ENCODE peak calls at places on chromosomes 16 and 17, in ten cellular contexts. One of them, this sample, is unnamed.

GRCh38 chr17:28173071-28173561 is 130.6 kb downstream of the NLK start:
- DNase-seq in adipocyte: no peak
- DNase-seq in dermis blood vessel endothelial cell: no peak
- DNase-seq in T-helper 1 cell: no peak
- DNase-seq in T-helper 17 cell: no peak
- DNase-seq in EH: no peak
- DNase-seq in right lobe of liver: no peak
- DNase-seq in OCI-LY7: no peak
- DNase-seq in stimulated activated CD4-positive, alpha-beta T cell treated with anti-CD3 and anti-CD28 coated beads, Interleukin-12 subunit alpha, Interleukin-12 subunit beta, amount 100 ng/mL, for 24 hours: no peak
- DNase-seq in NCI-H69: peak; percentile 19
- DNase-seq in this sample: no peak

GRCh38 chr17:62704381-62704971 is 77.0 kb downstream of the MRC2 start:
- DNase-seq in OCI-LY7: no peak
- DNase-seq in stimulated activated CD4-positive, alpha-beta T cell treated with anti-CD3 and anti-CD28 coated beads, Interleukin-12 subunit alpha, Interleukin-12 subunit beta, amount 100 ng/mL, for 24 hours: no peak
- DNase-seq in right lobe of liver: no peak
- DNase-seq in NCI-H69: peak; percentile 58
- DNase-seq in dermis blood vessel endothelial cell: peak; percentile 18
- DNase-seq in T-helper 1 cell: no peak
- DNase-seq in T-helper 17 cell: no peak
- DNase-seq in adipocyte: peak; percentile 64
- DNase-seq in EH: peak; percentile 43
- DNase-seq in this sample: no peak

GRCh38 chr17:66301864-66302741 is at the start of gene PRKCA:
- DNase-seq in T-helper 17 cell: peak; percentile 75
- DNase-seq in adipocyte: peak; percentile 93
- DNase-seq in OCI-LY7: peak; percentile 81
- DNase-seq in stimulated activated CD4-positive, alpha-beta T cell treated with anti-CD3 and anti-CD28 coated beads, Interleukin-12 subunit alpha, Interleukin-12 subunit beta, amount 100 ng/mL, for 24 hours: peak; percentile 48
- DNase-seq in EH: peak; percentile 84
- DNase-seq in right lobe of liver: peak; percentile 86
- DNase-seq in dermis blood vessel endothelial cell: peak; percentile 86
- DNase-seq in NCI-H69: peak; percentile 93
- DNase-seq in T-helper 1 cell: peak; percentile 43
- DNase-seq in this sample: peak; percentile 61

GRCh38 chr17:7889166-7889584 is 586 bp downstream of the CHD3 start:
- DNase-seq in stimulated activated CD4-positive, alpha-beta T cell treated with anti-CD3 and anti-CD28 coated beads, Interleukin-12 subunit alpha, Interleukin-12 subunit beta, amount 100 ng/mL, for 24 hours: no peak
- DNase-seq in T-helper 17 cell: no peak
- DNase-seq in dermis blood vessel endothelial cell: peak; percentile 96
- DNase-seq in EH: peak; percentile 94
- DNase-seq in T-helper 1 cell: no peak
- DNase-seq in right lobe of liver: peak; percentile 99
- DNase-seq in OCI-LY7: no peak
- DNase-seq in NCI-H69: peak; percentile 98
- DNase-seq in adipocyte: peak; percentile 92
- DNase-seq in this sample: no peak

GRCh38 chr17:65856865-65857264 is 295.4 kb upstream of the AXIN2 start:
- DNase-seq in T-helper 17 cell: no peak
- DNase-seq in OCI-LY7: no peak
- DNase-seq in dermis blood vessel endothelial cell: no peak
- DNase-seq in EH: peak; percentile 76
- DNase-seq in stimulated activated CD4-positive, alpha-beta T cell treated with anti-CD3 and anti-CD28 coated beads, Interleukin-12 subunit alpha, Interleukin-12 subunit beta, amount 100 ng/mL, for 24 hours: no peak
- DNase-seq in T-helper 1 cell: no peak
- DNase-seq in adipocyte: peak; percentile 1
- DNase-seq in right lobe of liver: no peak
- DNase-seq in NCI-H69: no peak
- DNase-seq in this sample: no peak

GRCh38 chr17:21318439-21318838 is 33.9 kb downstream of the MAP2K3 start:
- DNase-seq in right lobe of liver: no peak
- DNase-seq in adipocyte: no peak
- DNase-seq in T-helper 1 cell: no peak
- DNase-seq in NCI-H69: no peak
- DNase-seq in OCI-LY7: no peak
- DNase-seq in stimulated activated CD4-positive, alpha-beta T cell treated with anti-CD3 and anti-CD28 coated beads, Interleukin-12 subunit alpha, Interleukin-12 subunit beta, amount 100 ng/mL, for 24 hours: no peak
- DNase-seq in EH: no peak
- DNase-seq in T-helper 17 cell: no peak
- DNase-seq in dermis blood vessel endothelial cell: no peak
- DNase-seq in this sample: no peak

GRCh38 chr17:79435962-79436361 is 174.9 kb downstream of the RBFOX3 start:
- DNase-seq in right lobe of liver: no peak
- DNase-seq in OCI-LY7: no peak
- DNase-seq in EH: no peak
- DNase-seq in adipocyte: no peak
- DNase-seq in NCI-H69: no peak
- DNase-seq in stimulated activated CD4-positive, alpha-beta T cell treated with anti-CD3 and anti-CD28 coated beads, Interleukin-12 subunit alpha, Interleukin-12 subunit beta, amount 100 ng/mL, for 24 hours: no peak
- DNase-seq in T-helper 1 cell: no peak
- DNase-seq in dermis blood vessel endothelial cell: no peak
- DNase-seq in T-helper 17 cell: no peak
- DNase-seq in this sample: no peak

GRCh38 chr17:20218231-20218630 is 209.1 kb downstream of the SPECC1 start:
- DNase-seq in OCI-LY7: no peak
- DNase-seq in EH: no peak
- DNase-seq in adipocyte: no peak
- DNase-seq in stimulated activated CD4-positive, alpha-beta T cell treated with anti-CD3 and anti-CD28 coated beads, Interleukin-12 subunit alpha, Interleukin-12 subunit beta, amount 100 ng/mL, for 24 hours: no peak
- DNase-seq in right lobe of liver: no peak
- DNase-seq in NCI-H69: no peak
- DNase-seq in dermis blood vessel endothelial cell: no peak
- DNase-seq in T-helper 17 cell: no peak
- DNase-seq in T-helper 1 cell: no peak
- DNase-seq in this sample: no peak

GRCh38 chr16:3595521-3596021 is 15.8 kb downstream of the SLX4 start:
- DNase-seq in T-helper 17 cell: no peak
- DNase-seq in right lobe of liver: no peak
- DNase-seq in dermis blood vessel endothelial cell: no peak
- DNase-seq in adipocyte: no peak
- DNase-seq in stimulated activated CD4-positive, alpha-beta T cell treated with anti-CD3 and anti-CD28 coated beads, Interleukin-12 subunit alpha, Interleukin-12 subunit beta, amount 100 ng/mL, for 24 hours: no peak
- DNase-seq in OCI-LY7: no peak
- DNase-seq in NCI-H69: no peak
- DNase-seq in EH: no peak
- DNase-seq in T-helper 1 cell: no peak
- DNase-seq in this sample: no peak

GRCh38 chr17:21199311-21199710 is 14.7 kb downstream of the TMEM11 start:
- DNase-seq in OCI-LY7: no peak
- DNase-seq in EH: peak; percentile 96
- DNase-seq in NCI-H69: no peak
- DNase-seq in right lobe of liver: no peak
- DNase-seq in adipocyte: peak; percentile 42
- DNase-seq in dermis blood vessel endothelial cell: no peak
- DNase-seq in stimulated activated CD4-positive, alpha-beta T cell treated with anti-CD3 and anti-CD28 coated beads, Interleukin-12 subunit alpha, Interleukin-12 subunit beta, amount 100 ng/mL, for 24 hours: no peak
- DNase-seq in T-helper 17 cell: no peak
- DNase-seq in T-helper 1 cell: no peak
- DNase-seq in this sample: no peak

GRCh38 chr16:3158498-3159314 is 23.9 kb downstream of the ZNF213 start:
- DNase-seq in stimulated activated CD4-positive, alpha-beta T cell treated with anti-CD3 and anti-CD28 coated beads, Interleukin-12 subunit alpha, Interleukin-12 subunit beta, amount 100 ng/mL, for 24 hours: peak; percentile 72
- DNase-seq in NCI-H69: peak; percentile 93
- DNase-seq in OCI-LY7: peak; percentile 88
- DNase-seq in T-helper 17 cell: peak; percentile 89
- DNase-seq in T-helper 1 cell: peak; percentile 93
- DNase-seq in EH: peak; percentile 87
- DNase-seq in adipocyte: peak; percentile 91
- DNase-seq in dermis blood vessel endothelial cell: peak; percentile 86
- DNase-seq in right lobe of liver: peak; percentile 94
- DNase-seq in this sample: peak; percentile 86

GRCh38 chr16:87855852-87856715 is 13.2 kb downstream of the SLC7A5 start:
- DNase-seq in adipocyte: no peak
- DNase-seq in NCI-H69: peak; percentile 51
- DNase-seq in EH: peak; percentile 85
- DNase-seq in T-helper 1 cell: no peak
- DNase-seq in OCI-LY7: peak; percentile 70
- DNase-seq in T-helper 17 cell: no peak
- DNase-seq in stimulated activated CD4-positive, alpha-beta T cell treated with anti-CD3 and anti-CD28 coated beads, Interleukin-12 subunit alpha, Interleukin-12 subunit beta, amount 100 ng/mL, for 24 hours: no peak
- DNase-seq in right lobe of liver: peak; percentile 88
- DNase-seq in dermis blood vessel endothelial cell: peak; percentile 53
- DNase-seq in this sample: no peak

GRCh38 chr16:89373355-89374110 is 116.8 kb downstream of the ANKRD11 start:
- DNase-seq in OCI-LY7: no peak
- DNase-seq in T-helper 17 cell: no peak
- DNase-seq in dermis blood vessel endothelial cell: peak; percentile 92
- DNase-seq in stimulated activated CD4-positive, alpha-beta T cell treated with anti-CD3 and anti-CD28 coated beads, Interleukin-12 subunit alpha, Interleukin-12 subunit beta, amount 100 ng/mL, for 24 hours: no peak
- DNase-seq in NCI-H69: no peak
- DNase-seq in right lobe of liver: no peak
- DNase-seq in EH: peak; percentile 55
- DNase-seq in adipocyte: no peak
- DNase-seq in T-helper 1 cell: no peak
- DNase-seq in this sample: no peak

GRCh38 chr17:2388705-2389099 is 12.2 kb downstream of the MNT start:
- DNase-seq in adipocyte: no peak
- DNase-seq in T-helper 1 cell: no peak
- DNase-seq in OCI-LY7: no peak
- DNase-seq in EH: no peak
- DNase-seq in right lobe of liver: no peak
- DNase-seq in T-helper 17 cell: no peak
- DNase-seq in stimulated activated CD4-positive, alpha-beta T cell treated with anti-CD3 and anti-CD28 coated beads, Interleukin-12 subunit alpha, Interleukin-12 subunit beta, amount 100 ng/mL, for 24 hours: no peak
- DNase-seq in dermis blood vessel endothelial cell: no peak
- DNase-seq in NCI-H69: no peak
- DNase-seq in this sample: no peak

GRCh38 chr16:12425134-12425941 is 378.3 kb downstream of the CPPED1 start:
- DNase-seq in EH: peak; percentile 32
- DNase-seq in T-helper 1 cell: no peak
- DNase-seq in adipocyte: peak; percentile 17
- DNase-seq in stimulated activated CD4-positive, alpha-beta T cell treated with anti-CD3 and anti-CD28 coated beads, Interleukin-12 subunit alpha, Interleukin-12 subunit beta, amount 100 ng/mL, for 24 hours: no peak
- DNase-seq in right lobe of liver: peak; percentile 27
- DNase-seq in T-helper 17 cell: no peak
- DNase-seq in NCI-H69: no peak
- DNase-seq in dermis blood vessel endothelial cell: no peak
- DNase-seq in OCI-LY7: no peak
- DNase-seq in this sample: no peak

GRCh38 chr17:15230866-15231265 is 34.3 kb downstream of the PMP22 start:
- DNase-seq in T-helper 17 cell: no peak
- DNase-seq in NCI-H69: no peak
- DNase-seq in stimulated activated CD4-positive, alpha-beta T cell treated with anti-CD3 and anti-CD28 coated beads, Interleukin-12 subunit alpha, Interleukin-12 subunit beta, amount 100 ng/mL, for 24 hours: no peak
- DNase-seq in adipocyte: no peak
- DNase-seq in OCI-LY7: no peak
- DNase-seq in dermis blood vessel endothelial cell: no peak
- DNase-seq in right lobe of liver: no peak
- DNase-seq in T-helper 1 cell: no peak
- DNase-seq in EH: no peak
- DNase-seq in this sample: no peak

GRCh38 chr16:617855-618254 is 12.9 kb upstream of the WFIKKN1 start:
- DNase-seq in adipocyte: no peak
- DNase-seq in T-helper 1 cell: no peak
- DNase-seq in EH: no peak
- DNase-seq in right lobe of liver: no peak
- DNase-seq in stimulated activated CD4-positive, alpha-beta T cell treated with anti-CD3 and anti-CD28 coated beads, Interleukin-12 subunit alpha, Interleukin-12 subunit beta, amount 100 ng/mL, for 24 hours: no peak
- DNase-seq in dermis blood vessel endothelial cell: no peak
- DNase-seq in OCI-LY7: no peak
- DNase-seq in T-helper 17 cell: no peak
- DNase-seq in NCI-H69: peak; percentile 33
- DNase-seq in this sample: no peak

GRCh38 chr17:35892091-35892637 is 12.0 kb upstream of the CCL5 start:
- DNase-seq in stimulated activated CD4-positive, alpha-beta T cell treated with anti-CD3 and anti-CD28 coated beads, Interleukin-12 subunit alpha, Interleukin-12 subunit beta, amount 100 ng/mL, for 24 hours: peak; percentile 22
- DNase-seq in adipocyte: no peak
- DNase-seq in dermis blood vessel endothelial cell: peak; percentile 22
- DNase-seq in T-helper 1 cell: no peak
- DNase-seq in EH: peak; percentile 40
- DNase-seq in T-helper 17 cell: no peak
- DNase-seq in NCI-H69: no peak
- DNase-seq in OCI-LY7: no peak
- DNase-seq in right lobe of liver: no peak
- DNase-seq in this sample: peak; percentile 47

GRCh38 chr17:59716427-59716826 is 9.0 kb downstream of the VMP1 start:
- DNase-seq in T-helper 1 cell: no peak
- DNase-seq in stimulated activated CD4-positive, alpha-beta T cell treated with anti-CD3 and anti-CD28 coated beads, Interleukin-12 subunit alpha, Interleukin-12 subunit beta, amount 100 ng/mL, for 24 hours: no peak
- DNase-seq in OCI-LY7: no peak
- DNase-seq in NCI-H69: no peak
- DNase-seq in adipocyte: no peak
- DNase-seq in T-helper 17 cell: no peak
- DNase-seq in EH: no peak
- DNase-seq in right lobe of liver: no peak
- DNase-seq in dermis blood vessel endothelial cell: no peak
- DNase-seq in this sample: no peak

GRCh38 chr17:66661857-66662256 is 173.1 kb upstream of the CACNG5 start:
- DNase-seq in NCI-H69: no peak
- DNase-seq in adipocyte: no peak
- DNase-seq in right lobe of liver: no peak
- DNase-seq in dermis blood vessel endothelial cell: no peak
- DNase-seq in OCI-LY7: no peak
- DNase-seq in EH: no peak
- DNase-seq in T-helper 17 cell: no peak
- DNase-seq in stimulated activated CD4-positive, alpha-beta T cell treated with anti-CD3 and anti-CD28 coated beads, Interleukin-12 subunit alpha, Interleukin-12 subunit beta, amount 100 ng/mL, for 24 hours: no peak
- DNase-seq in T-helper 1 cell: no peak
- DNase-seq in this sample: no peak

GRCh38 chr17:81457917-81458555 is 54.6 kb downstream of the ACTG1 start:
- DNase-seq in T-helper 17 cell: no peak
- DNase-seq in adipocyte: no peak
- DNase-seq in NCI-H69: peak; percentile 52
- DNase-seq in right lobe of liver: no peak
- DNase-seq in EH: no peak
- DNase-seq in OCI-LY7: no peak
- DNase-seq in T-helper 1 cell: no peak
- DNase-seq in dermis blood vessel endothelial cell: no peak
- DNase-seq in stimulated activated CD4-positive, alpha-beta T cell treated with anti-CD3 and anti-CD28 coated beads, Interleukin-12 subunit alpha, Interleukin-12 subunit beta, amount 100 ng/mL, for 24 hours: no peak
- DNase-seq in this sample: no peak

GRCh38 chr16:77945126-77945525 is 77.2 kb upstream of the CLEC3A start:
- DNase-seq in T-helper 17 cell: no peak
- DNase-seq in adipocyte: no peak
- DNase-seq in EH: no peak
- DNase-seq in OCI-LY7: no peak
- DNase-seq in right lobe of liver: no peak
- DNase-seq in stimulated activated CD4-positive, alpha-beta T cell treated with anti-CD3 and anti-CD28 coated beads, Interleukin-12 subunit alpha, Interleukin-12 subunit beta, amount 100 ng/mL, for 24 hours: no peak
- DNase-seq in dermis blood vessel endothelial cell: no peak
- DNase-seq in T-helper 1 cell: no peak
- DNase-seq in NCI-H69: no peak
- DNase-seq in this sample: no peak

GRCh38 chr17:55264273-55264639 is 504 bp upstream of the HLF start:
- DNase-seq in EH: no peak
- DNase-seq in adipocyte: no peak
- DNase-seq in T-helper 17 cell: no peak
- DNase-seq in OCI-LY7: no peak
- DNase-seq in right lobe of liver: no peak
- DNase-seq in stimulated activated CD4-positive, alpha-beta T cell treated with anti-CD3 and anti-CD28 coated beads, Interleukin-12 subunit alpha, Interleukin-12 subunit beta, amount 100 ng/mL, for 24 hours: no peak
- DNase-seq in dermis blood vessel endothelial cell: no peak
- DNase-seq in T-helper 1 cell: no peak
- DNase-seq in NCI-H69: peak; percentile 71
- DNase-seq in this sample: no peak

GRCh38 chr16:84659656-84660300 is 11.5 kb downstream of the KLHL36 start:
- DNase-seq in right lobe of liver: no peak
- DNase-seq in dermis blood vessel endothelial cell: no peak
- DNase-seq in T-helper 17 cell: no peak
- DNase-seq in stimulated activated CD4-positive, alpha-beta T cell treated with anti-CD3 and anti-CD28 coated beads, Interleukin-12 subunit alpha, Interleukin-12 subunit beta, amount 100 ng/mL, for 24 hours: no peak
- DNase-seq in adipocyte: no peak
- DNase-seq in OCI-LY7: no peak
- DNase-seq in NCI-H69: no peak
- DNase-seq in T-helper 1 cell: no peak
- DNase-seq in EH: no peak
- DNase-seq in this sample: no peak

GRCh38 chr17:80261159-80261894 is 675 bp downstream of the RNF213 start:
- DNase-seq in NCI-H69: peak; percentile 95
- DNase-seq in dermis blood vessel endothelial cell: peak; percentile 63
- DNase-seq in EH: peak; percentile 87
- DNase-seq in T-helper 1 cell: peak; percentile 32
- DNase-seq in OCI-LY7: peak; percentile 82
- DNase-seq in T-helper 17 cell: peak; percentile 36
- DNase-seq in adipocyte: peak; percentile 71
- DNase-seq in right lobe of liver: peak; percentile 70
- DNase-seq in stimulated activated CD4-positive, alpha-beta T cell treated with anti-CD3 and anti-CD28 coated beads, Interleukin-12 subunit alpha, Interleukin-12 subunit beta, amount 100 ng/mL, for 24 hours: no peak
- DNase-seq in this sample: peak; percentile 44

GRCh38 chr16:89017956-89018604 is 41.1 kb upstream of the CBFA2T3 start:
- DNase-seq in T-helper 17 cell: no peak
- DNase-seq in OCI-LY7: no peak
- DNase-seq in right lobe of liver: no peak
- DNase-seq in EH: no peak
- DNase-seq in dermis blood vessel endothelial cell: no peak
- DNase-seq in NCI-H69: no peak
- DNase-seq in stimulated activated CD4-positive, alpha-beta T cell treated with anti-CD3 and anti-CD28 coated beads, Interleukin-12 subunit alpha, Interleukin-12 subunit beta, amount 100 ng/mL, for 24 hours: no peak
- DNase-seq in T-helper 1 cell: no peak
- DNase-seq in adipocyte: no peak
- DNase-seq in this sample: no peak